ENCODE peak calls at places on chromosomes 3 and 15, in nine cellular contexts. P is NCI-H226; C is stimulated activated CD8-positive, alpha-beta memory T cell treated with anti-CD3 and anti-CD28 coated beads, Interleukin-2, amount 100 ng/mL, for 48 hours; N is NCI-H2107; X is mesothelial cell of epicardium; G is NAMALWA; K is stimulated activated CD4-positive, alpha-beta T cell treated with anti-CD3 and anti-CD28 coated beads, Interleukin-1b, Interleukin-23, amount 100 ng/mL, for 1 hour; Q is glomerular endothelial cell; L is naive thymus-derived CD8-positive, alpha-beta T cell. T is an unnamed sample.

GRCh38 chr15:67148196-67148701 is 82.8 kb downstream of the SMAD3 start:
- DNase-seq in L (no peak), K (no peak), X (no peak), N (peak; percentile 36), Q (no peak), G (peak; percentile 26), C (no peak), P (peak; percentile 64), T (no peak)

GRCh38 chr3:187811580-187812250 is 66.4 kb upstream of the BCL6 start:
- DNase-seq in X (no peak), L (no peak), Q (no peak), G (no peak), P (peak; percentile 79), C (no peak), K (no peak), N (no peak), T (no peak)

GRCh38 chr3:18245721-18246120 is 179.4 kb downstream of the SATB1 start:
- DNase-seq in K (no peak), X (no peak), P (no peak), G (no peak), N (no peak), L (no peak), C (no peak), Q (no peak), T (no peak)

GRCh38 chr3:138332472-138333073 is 2.9 kb upstream of the NME9 start:
- DNase-seq in L (no peak), P (no peak), X (no peak), G (peak; percentile 74), C (no peak), K (no peak), Q (no peak), N (no peak), T (no peak)

GRCh38 chr3:44439499-44440295 is 37.8 kb downstream of the ZNF445 start:
- DNase-seq in G (peak; percentile 49), C (peak; percentile 58), P (peak; percentile 85), X (no peak), N (no peak), L (peak; percentile 52), Q (peak; percentile 93), K (no peak), T (no peak)

GRCh38 chr3:150798122-150798618 is 35.2 kb upstream of the SIAH2 start:
- DNase-seq in C (no peak), L (no peak), G (peak; percentile 49), K (no peak), N (peak; percentile 22), Q (no peak), X (no peak), P (no peak), T (no peak)

GRCh38 chr3:52120576-52121458 is 33.4 kb downstream of the POC1A start:
- DNase-seq in N (no peak), C (no peak), G (no peak), L (no peak), K (no peak), X (no peak), Q (no peak), P (no peak), T (no peak)

GRCh38 chr3:38587548-38588131 is 61.8 kb downstream of the SCN5A start:
- DNase-seq in K (no peak), N (no peak), C (no peak), Q (no peak), G (no peak), L (no peak), P (no peak), X (peak; percentile 31), T (no peak)

GRCh38 chr3:70556056-70556455 is 243.6 kb upstream of the MDFIC2 start:
- DNase-seq in Q (no peak), K (no peak), C (no peak), N (no peak), X (no peak), L (no peak), P (no peak), G (no peak), T (no peak)

GRCh38 chr3:139309880-139310279 is 33.9 kb upstream of the MRPS22 start:
- DNase-seq in K (no peak), Q (no peak), N (no peak), P (peak; percentile 70), L (no peak), C (no peak), G (no peak), X (no peak), T (no peak)

GRCh38 chr3:29265673-29266072 is 15.2 kb upstream of the RBMS3 start:
- DNase-seq in L (no peak), X (no peak), N (no peak), C (no peak), K (no peak), Q (no peak), G (no peak), P (no peak), T (no peak)

GRCh38 chr3:42729404-42730145 is 27.0 kb upstream of the HHATL start:
- DNase-seq in Q (no peak), L (no peak), C (no peak), N (no peak), X (peak; percentile 10), G (no peak), K (no peak), P (no peak), T (no peak)

GRCh38 chr15:68347392-68347791 is 69.8 kb downstream of the FEM1B start:
- DNase-seq in L (no peak), X (no peak), P (no peak), Q (no peak), N (no peak), C (no peak), G (no peak), K (no peak), T (no peak)

GRCh38 chr3:42500909-42501308 is 1.5 kb upstream of the VIPR1 start:
- DNase-seq in X (no peak), Q (no peak), P (no peak), N (no peak), K (no peak), G (no peak), C (no peak), L (no peak), T (no peak)

GRCh38 chr3:185843126-185843525 is 18.3 kb upstream of the IGF2BP2 start:
- DNase-seq in L (no peak), G (no peak), X (no peak), C (no peak), N (no peak), K (no peak), P (no peak), Q (no peak), T (no peak)

GRCh38 chr3:156483426-156483825 is 71.5 kb downstream of the SSR3 start:
- DNase-seq in L (no peak), X (no peak), P (peak; percentile 70), N (no peak), Q (no peak), K (no peak), C (no peak), G (peak; percentile 76), T (no peak)

GRCh38 chr3:15756505-15756904 is 41.3 kb downstream of the ANKRD28 start:
- DNase-seq in X (no peak), C (no peak), N (no peak), G (no peak), Q (no peak), K (no peak), P (no peak), L (no peak), T (no peak)

GRCh38 chr3:162295323-162295983 is 798.8 kb downstream of the OTOL1 start:
- DNase-seq in N (no peak), X (no peak), G (no peak), Q (peak; percentile 56), L (no peak), P (peak; percentile 96), C (no peak), K (no peak), T (no peak)

GRCh38 chr15:42788725-42789124 is 51.8 kb upstream of the CDAN1 start:
- DNase-seq in G (no peak), X (no peak), P (no peak), C (no peak), K (no peak), N (no peak), Q (no peak), L (no peak), T (no peak)

GRCh38 chr15:50108446-50108845 is 10.6 kb downstream of the ATP8B4 start:
- DNase-seq in Q (no peak), P (no peak), K (no peak), L (no peak), N (no peak), C (no peak), G (no peak), X (no peak), T (no peak)

GRCh38 chr15:57382222-57382621 is 5.9 kb downstream of the CGNL1 start:
- DNase-seq in L (no peak), N (no peak), G (no peak), K (no peak), C (no peak), X (no peak), Q (no peak), P (no peak), T (no peak)

GRCh38 chr15:56042982-56043980 is 49.9 kb upstream of the NEDD4 start:
- DNase-seq in L (peak; percentile 70), X (no peak), G (peak; percentile 6), P (peak; percentile 39), N (no peak), C (no peak), Q (no peak), K (no peak), T (no peak)